ENCODE peak calls at places on chromosomes 16 and 17, in nine cellular contexts. One of them, this sample, is unnamed. For H3K9me3, the result is how much of the 10 kb centered on the place peaks cover.

GRCh38 chr17:43545383-43545632 is 832 bp downstream of the ETV4 start:
- DNase-seq in A549: no peak
- DNase-seq in left lung: peak
- DNase-seq in CD4-positive, CD25-positive, alpha-beta regulatory T cell: peak
- DNase-seq in CD8-positive, alpha-beta T cell: peak
- DNase-seq in IMR-90: peak
- DNase-seq in tibial nerve: no peak
- DNase-seq in neuronal stem cell: no peak
- DNase-seq in endothelial cell of umbilical vein: no peak
- DNase-seq in this sample: no peak

GRCh38 chr16:27330542-27330941 is 16.8 kb downstream of the IL4R start:
- DNase-seq in A549: peak
- DNase-seq in left lung: no peak
- DNase-seq in CD4-positive, CD25-positive, alpha-beta regulatory T cell: no peak
- DNase-seq in CD8-positive, alpha-beta T cell: no peak
- DNase-seq in IMR-90: peak
- DNase-seq in tibial nerve: peak
- DNase-seq in neuronal stem cell: no peak
- DNase-seq in endothelial cell of umbilical vein: peak
- DNase-seq in this sample: no peak

GRCh38 chr17:18026408-18026776 is 12.6 kb downstream of the ATPAF2 start:
- DNase-seq in A549: no peak
- DNase-seq in left lung: no peak
- DNase-seq in CD4-positive, CD25-positive, alpha-beta regulatory T cell: no peak
- DNase-seq in CD8-positive, alpha-beta T cell: peak
- DNase-seq in IMR-90: peak
- DNase-seq in tibial nerve: no peak
- DNase-seq in neuronal stem cell: no peak
- DNase-seq in endothelial cell of umbilical vein: peak
- DNase-seq in this sample: no peak

GRCh38 chr16:15055141-15056053 is 477 bp downstream of the NTAN1 start:
- DNase-seq in A549: peak
- DNase-seq in left lung: peak
- DNase-seq in CD4-positive, CD25-positive, alpha-beta regulatory T cell: peak
- DNase-seq in CD8-positive, alpha-beta T cell: peak
- DNase-seq in IMR-90: peak
- DNase-seq in tibial nerve: no peak
- DNase-seq in neuronal stem cell: no peak
- DNase-seq in endothelial cell of umbilical vein: peak
- DNase-seq in this sample: no peak

GRCh38 chr17:30519166-30519565 is 42.0 kb downstream of the GOSR1 start:
- DNase-seq in A549: no peak
- DNase-seq in left lung: no peak
- DNase-seq in CD4-positive, CD25-positive, alpha-beta regulatory T cell: no peak
- DNase-seq in CD8-positive, alpha-beta T cell: no peak
- DNase-seq in IMR-90: no peak
- DNase-seq in tibial nerve: no peak
- DNase-seq in neuronal stem cell: no peak
- DNase-seq in endothelial cell of umbilical vein: no peak
- DNase-seq in this sample: no peak

GRCh38 chr16:254461-254860 is 19.8 kb downstream of the FAM234A start:
- DNase-seq in A549: no peak
- DNase-seq in left lung: peak
- DNase-seq in CD4-positive, CD25-positive, alpha-beta regulatory T cell: no peak
- DNase-seq in CD8-positive, alpha-beta T cell: no peak
- DNase-seq in IMR-90: no peak
- DNase-seq in tibial nerve: no peak
- DNase-seq in neuronal stem cell: no peak
- DNase-seq in endothelial cell of umbilical vein: no peak
- DNase-seq in this sample: no peak

GRCh38 chr16:2950400-2950724 is 13.7 kb upstream of the KREMEN2 start:
- DNase-seq in A549: no peak
- DNase-seq in left lung: no peak
- DNase-seq in CD4-positive, CD25-positive, alpha-beta regulatory T cell: no peak
- DNase-seq in CD8-positive, alpha-beta T cell: no peak
- DNase-seq in IMR-90: no peak
- DNase-seq in tibial nerve: no peak
- DNase-seq in neuronal stem cell: no peak
- DNase-seq in endothelial cell of umbilical vein: no peak
- DNase-seq in this sample: no peak

GRCh38 chr16:67825906-67826305 is 16.2 kb upstream of the THAP11 start:
- DNase-seq in A549: no peak
- DNase-seq in left lung: peak
- DNase-seq in CD4-positive, CD25-positive, alpha-beta regulatory T cell: no peak
- DNase-seq in CD8-positive, alpha-beta T cell: no peak
- DNase-seq in IMR-90: no peak
- DNase-seq in tibial nerve: no peak
- DNase-seq in neuronal stem cell: no peak
- DNase-seq in endothelial cell of umbilical vein: no peak
- DNase-seq in this sample: no peak

GRCh38 chr16:1338119-1338730 is 4.8 kb downstream of the BAIAP3 start:
- DNase-seq in A549: peak
- DNase-seq in left lung: no peak
- DNase-seq in CD4-positive, CD25-positive, alpha-beta regulatory T cell: no peak
- DNase-seq in CD8-positive, alpha-beta T cell: peak
- DNase-seq in IMR-90: no peak
- DNase-seq in tibial nerve: no peak
- DNase-seq in neuronal stem cell: no peak
- DNase-seq in endothelial cell of umbilical vein: no peak
- DNase-seq in this sample: no peak

GRCh38 chr16:11914210-11914758 is 1.5 kb downstream of the GSPT1 start:
- DNase-seq in A549: no peak
- DNase-seq in left lung: no peak
- DNase-seq in CD4-positive, CD25-positive, alpha-beta regulatory T cell: peak
- DNase-seq in CD8-positive, alpha-beta T cell: no peak
- DNase-seq in IMR-90: no peak
- DNase-seq in tibial nerve: no peak
- DNase-seq in neuronal stem cell: no peak
- DNase-seq in endothelial cell of umbilical vein: peak
- DNase-seq in this sample: no peak

GRCh38 chr17:77741109-77741508 is 217.4 kb upstream of the TNRC6C start:
- DNase-seq in A549: peak
- DNase-seq in left lung: no peak
- DNase-seq in CD4-positive, CD25-positive, alpha-beta regulatory T cell: peak
- DNase-seq in CD8-positive, alpha-beta T cell: peak
- DNase-seq in IMR-90: no peak
- DNase-seq in tibial nerve: peak
- DNase-seq in neuronal stem cell: no peak
- DNase-seq in endothelial cell of umbilical vein: no peak
- DNase-seq in this sample: peak

DNA sequence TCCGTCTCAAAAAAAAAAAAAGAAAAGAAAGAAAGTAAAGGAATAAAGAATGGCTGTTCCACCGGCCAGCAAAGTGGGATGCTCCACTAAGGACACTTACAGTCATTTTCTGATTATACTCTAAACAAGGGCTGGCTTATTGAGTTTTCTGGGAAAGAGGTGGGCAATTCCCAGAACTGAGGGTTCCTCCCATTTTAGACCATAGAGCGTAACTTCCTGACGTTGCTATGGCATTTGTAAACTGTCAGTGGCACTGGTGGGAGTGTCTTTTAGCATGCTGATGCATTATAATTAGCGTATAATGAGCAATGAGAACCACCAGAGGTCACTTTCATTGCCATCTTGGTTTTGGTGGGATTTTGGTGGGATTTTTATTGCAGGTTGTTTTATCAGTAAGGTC is 58.0 kb downstream of the PIGL start:
- DNase-seq in A549: no peak
- DNase-seq in left lung: no peak
- DNase-seq in CD4-positive, CD25-positive, alpha-beta regulatory T cell: peak
- DNase-seq in CD8-positive, alpha-beta T cell: no peak
- DNase-seq in IMR-90: no peak
- DNase-seq in tibial nerve: no peak
- DNase-seq in neuronal stem cell: no peak
- DNase-seq in endothelial cell of umbilical vein: no peak
- DNase-seq in this sample: no peak
- H3K9me3 ChIP-seq in A549: under half
- H3K9me3 ChIP-seq in left lung: under half
- H3K9me3 ChIP-seq in CD4-positive, CD25-positive, alpha-beta regulatory T cell: under half
- H3K9me3 ChIP-seq in CD8-positive, alpha-beta T cell: under half
- H3K9me3 ChIP-seq in IMR-90: under half
- H3K9me3 ChIP-seq in tibial nerve: under half
- H3K9me3 ChIP-seq in neuronal stem cell: under half
- H3K9me3 ChIP-seq in endothelial cell of umbilical vein: under half
- H3K9me3 ChIP-seq in this sample: under half

DNA sequence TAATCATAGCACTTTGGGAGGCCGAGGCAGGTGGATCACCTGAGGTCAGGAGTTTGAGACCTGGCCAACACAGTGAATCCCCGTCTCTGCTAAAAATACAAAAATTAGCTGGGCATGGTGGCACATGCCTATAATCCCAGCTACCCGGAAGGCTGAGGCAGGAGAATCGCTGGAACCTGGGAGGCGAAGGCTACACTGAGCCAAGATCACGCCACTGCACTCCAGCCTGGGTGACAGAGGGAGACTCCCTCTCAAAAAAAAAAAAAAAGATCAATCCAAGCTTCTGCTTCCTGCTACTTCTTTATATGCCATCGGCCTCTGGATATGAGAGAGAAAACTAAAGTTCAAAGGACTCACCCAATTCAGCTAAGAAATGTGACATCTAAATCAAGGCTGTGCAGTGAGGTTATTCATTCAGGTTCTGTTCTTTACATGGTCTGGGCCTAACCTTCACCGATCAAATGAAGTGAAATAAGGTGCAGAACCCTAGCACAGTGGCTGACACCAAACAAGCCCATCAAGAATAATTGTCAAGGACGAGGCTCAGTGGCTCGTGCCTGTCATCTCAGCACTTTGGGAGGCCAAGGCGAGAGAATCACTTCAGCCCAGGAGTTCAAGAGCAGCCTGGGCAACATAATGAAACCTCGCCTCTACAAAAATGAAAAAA is 25.6 kb downstream of the ZP2 start:
- DNase-seq in A549: no peak
- DNase-seq in left lung: no peak
- DNase-seq in CD4-positive, CD25-positive, alpha-beta regulatory T cell: no peak
- DNase-seq in CD8-positive, alpha-beta T cell: no peak
- DNase-seq in IMR-90: no peak
- DNase-seq in tibial nerve: no peak
- DNase-seq in neuronal stem cell: no peak
- DNase-seq in endothelial cell of umbilical vein: no peak
- DNase-seq in this sample: no peak
- H3K9me3 ChIP-seq in A549: under half
- H3K9me3 ChIP-seq in left lung: under half
- H3K9me3 ChIP-seq in CD4-positive, CD25-positive, alpha-beta regulatory T cell: under half
- H3K9me3 ChIP-seq in CD8-positive, alpha-beta T cell: under half
- H3K9me3 ChIP-seq in IMR-90: under half
- H3K9me3 ChIP-seq in tibial nerve: under half
- H3K9me3 ChIP-seq in neuronal stem cell: under half
- H3K9me3 ChIP-seq in endothelial cell of umbilical vein: under half
- H3K9me3 ChIP-seq in this sample: under half

GRCh38 chr16:89922477-89922883 is 662 bp upstream of the TUBB3 start:
- DNase-seq in A549: peak
- DNase-seq in left lung: peak
- DNase-seq in CD4-positive, CD25-positive, alpha-beta regulatory T cell: no peak
- DNase-seq in CD8-positive, alpha-beta T cell: peak
- DNase-seq in IMR-90: peak
- DNase-seq in tibial nerve: no peak
- DNase-seq in neuronal stem cell: peak
- DNase-seq in endothelial cell of umbilical vein: peak
- DNase-seq in this sample: no peak

GRCh38 chr16:89923640-89924297 is 627 bp downstream of the TUBB3 start:
- DNase-seq in A549: no peak
- DNase-seq in left lung: peak
- DNase-seq in CD4-positive, CD25-positive, alpha-beta regulatory T cell: no peak
- DNase-seq in CD8-positive, alpha-beta T cell: no peak
- DNase-seq in IMR-90: no peak
- DNase-seq in tibial nerve: no peak
- DNase-seq in neuronal stem cell: peak
- DNase-seq in endothelial cell of umbilical vein: no peak
- DNase-seq in this sample: no peak

GRCh38 chr16:89921699-89922476 is 1.3 kb upstream of the TUBB3 start:
- DNase-seq in A549: peak
- DNase-seq in left lung: peak
- DNase-seq in CD4-positive, CD25-positive, alpha-beta regulatory T cell: no peak
- DNase-seq in CD8-positive, alpha-beta T cell: no peak
- DNase-seq in IMR-90: peak
- DNase-seq in tibial nerve: no peak
- DNase-seq in neuronal stem cell: peak
- DNase-seq in endothelial cell of umbilical vein: peak
- DNase-seq in this sample: no peak

GRCh38 chr16:89924298-89924924 is 1.3 kb downstream of the TUBB3 start:
- DNase-seq in A549: peak
- DNase-seq in left lung: peak
- DNase-seq in CD4-positive, CD25-positive, alpha-beta regulatory T cell: peak
- DNase-seq in CD8-positive, alpha-beta T cell: peak
- DNase-seq in IMR-90: peak
- DNase-seq in tibial nerve: no peak
- DNase-seq in neuronal stem cell: peak
- DNase-seq in endothelial cell of umbilical vein: peak
- DNase-seq in this sample: no peak

DNA sequence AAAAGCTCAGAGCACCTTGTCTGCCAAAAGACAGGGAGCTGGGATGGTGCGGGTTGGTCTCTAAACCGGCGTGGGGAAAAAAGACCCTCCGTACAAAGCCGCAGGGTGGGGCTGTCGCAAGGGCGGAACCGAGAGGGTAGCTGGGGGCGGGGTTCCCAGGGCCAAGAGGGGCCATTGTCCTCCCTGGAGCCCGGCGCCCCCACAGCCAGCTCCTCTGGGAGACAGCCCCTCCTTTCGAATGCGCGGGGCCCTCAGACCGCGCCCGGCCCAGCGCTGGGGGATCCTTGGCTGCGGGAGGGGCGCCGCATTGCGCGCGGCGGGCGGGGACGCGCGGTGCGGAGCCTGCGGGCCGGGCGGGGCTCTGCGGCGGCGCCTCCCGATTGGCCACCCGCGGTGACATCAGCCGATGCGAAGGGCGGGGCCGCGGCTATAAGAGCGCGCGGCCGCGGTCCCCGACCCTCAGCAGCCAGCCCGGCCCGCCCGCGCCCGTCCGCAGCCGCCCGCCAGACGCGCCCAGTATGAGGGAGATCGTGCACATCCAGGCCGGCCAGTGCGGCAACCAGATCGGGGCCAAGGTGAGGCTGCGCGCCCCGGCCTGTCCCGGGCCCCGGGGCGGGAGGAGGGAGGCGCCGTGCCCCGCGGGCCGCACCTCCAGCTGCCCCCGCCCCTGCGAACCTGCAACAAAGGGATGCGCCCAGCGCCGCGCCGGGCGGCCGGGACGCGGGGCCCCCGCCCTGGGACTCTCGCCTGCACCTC is at the start of gene TUBB3:
- DNase-seq in A549: peak
- DNase-seq in left lung: peak
- DNase-seq in CD4-positive, CD25-positive, alpha-beta regulatory T cell: peak
- DNase-seq in CD8-positive, alpha-beta T cell: no peak
- DNase-seq in IMR-90: peak
- DNase-seq in tibial nerve: no peak
- DNase-seq in neuronal stem cell: peak
- DNase-seq in endothelial cell of umbilical vein: peak
- DNase-seq in this sample: peak
- H3K9me3 ChIP-seq in A549: under half
- H3K9me3 ChIP-seq in left lung: under half
- H3K9me3 ChIP-seq in CD4-positive, CD25-positive, alpha-beta regulatory T cell: under half
- H3K9me3 ChIP-seq in CD8-positive, alpha-beta T cell: under half
- H3K9me3 ChIP-seq in IMR-90: under half
- H3K9me3 ChIP-seq in tibial nerve: under half
- H3K9me3 ChIP-seq in neuronal stem cell: under half
- H3K9me3 ChIP-seq in endothelial cell of umbilical vein: under half
- H3K9me3 ChIP-seq in this sample: under half

DNA sequence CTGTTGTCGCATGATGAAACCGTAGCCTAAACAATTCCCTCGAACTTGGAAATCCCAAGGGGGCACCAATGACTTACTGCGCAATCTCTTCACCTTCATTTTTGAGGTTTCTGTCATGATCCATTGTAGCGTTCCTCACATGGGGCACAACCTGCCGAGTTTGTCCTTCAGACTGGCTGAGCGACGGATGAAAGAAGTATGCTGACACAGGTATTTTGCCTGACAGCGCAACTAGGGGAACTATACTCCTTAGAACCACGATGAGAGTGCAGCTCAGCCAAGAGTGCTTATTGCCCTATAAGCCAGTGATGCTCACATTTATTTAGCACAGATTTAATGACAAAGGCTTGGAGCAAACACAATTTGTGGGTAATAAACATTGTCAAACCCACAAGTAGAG is 106.3 kb upstream of the ZNF267 start:
- DNase-seq in A549: no peak
- DNase-seq in left lung: no peak
- DNase-seq in CD4-positive, CD25-positive, alpha-beta regulatory T cell: no peak
- DNase-seq in CD8-positive, alpha-beta T cell: no peak
- DNase-seq in IMR-90: no peak
- DNase-seq in tibial nerve: no peak
- DNase-seq in neuronal stem cell: no peak
- DNase-seq in endothelial cell of umbilical vein: no peak
- DNase-seq in this sample: no peak
- H3K9me3 ChIP-seq in A549: half or more
- H3K9me3 ChIP-seq in left lung: half or more
- H3K9me3 ChIP-seq in CD4-positive, CD25-positive, alpha-beta regulatory T cell: half or more
- H3K9me3 ChIP-seq in CD8-positive, alpha-beta T cell: half or more
- H3K9me3 ChIP-seq in IMR-90: half or more
- H3K9me3 ChIP-seq in tibial nerve: half or more
- H3K9me3 ChIP-seq in neuronal stem cell: half or more
- H3K9me3 ChIP-seq in endothelial cell of umbilical vein: under half
- H3K9me3 ChIP-seq in this sample: under half